ENCODE peak calls at places on chromosomes 3 and 15, in nine cellular contexts. D is HuH-7, Z is NCI-H1092, M is foreskin fibroblast, F is NCI-H2171 treated with DMSO at 0.1 percent for 48 hours, P is AG09309, Y is colonic mucosa, U is progenitor cell of endocrine pancreas, G is fibroblast of lung. X is an unnamed sample.

GRCh38 chr15:101044625-101045235 is 125.6 kb downstream of the LRRK1 start:
- DNase-seq in F (no peak), U (no peak), G (no peak), Y (peak; percentile 8), M (no peak), Z (no peak), P (no peak), D (no peak), X (no peak)

GRCh38 chr3:189238071-189238470 is 66.3 kb downstream of the TPRG1 start:
- DNase-seq in Y (no peak), M (no peak), D (no peak), U (no peak), P (no peak), G (no peak), F (no peak), Z (no peak), X (no peak)

GRCh38 chr15:45594322-45594721 is 7.1 kb downstream of the BLOC1S6 start:
- DNase-seq in G (peak; percentile 40), U (no peak), D (no peak), M (no peak), P (no peak), Y (no peak), Z (no peak), F (no peak), X (no peak)

GRCh38 chr3:195757371-195757770 is 36.6 kb downstream of the MUC20 start:
- DNase-seq in Y (no peak), U (no peak), G (no peak), D (no peak), Z (no peak), M (no peak), P (no peak), F (no peak), X (no peak)

GRCh38 chr15:51874751-51875644 is 45.5 kb downstream of the TMOD3 start:
- DNase-seq in F (peak; percentile 51), P (peak; percentile 88), Y (peak; percentile 49), M (peak; percentile 97), G (peak; percentile 98), Z (no peak), D (no peak), U (no peak), X (peak; percentile 31)

GRCh38 chr3:146165370-146165769 is 4.4 kb upstream of the PLOD2 start:
- DNase-seq in P (peak; percentile 46), M (peak; percentile 50), Y (no peak), Z (no peak), D (no peak), U (no peak), F (no peak), G (peak; percentile 96), X (no peak)

GRCh38 chr15:36632196-36632595 is 52.8 kb downstream of the CDIN1 start:
- DNase-seq in U (no peak), D (no peak), Y (no peak), P (peak; percentile 8), Z (no peak), G (peak; percentile 76), M (peak; percentile 69), F (peak; percentile 63), X (peak; percentile 13)

GRCh38 chr15:77533530-77533929 is 99.2 kb downstream of the LINGO1 start:
- DNase-seq in F (no peak), P (no peak), U (no peak), Z (no peak), G (no peak), D (no peak), Y (no peak), M (no peak), X (no peak)

GRCh38 chr3:138539352-138539751 is 54.7 kb downstream of the CEP70 start:
- DNase-seq in D (no peak), P (no peak), G (no peak), M (no peak), Z (no peak), Y (no peak), U (no peak), F (no peak), X (no peak)

GRCh38 chr3:114093596-114093995 is 37.1 kb downstream of the QTRT2 start:
- DNase-seq in P (peak; percentile 58), G (peak; percentile 85), D (no peak), M (peak; percentile 86), Z (no peak), Y (no peak), F (peak; percentile 32), U (no peak), X (peak; percentile 93)

GRCh38 chr3:108182339-108182738 is 39.9 kb downstream of the IFT57 start:
- DNase-seq in Z (no peak), G (peak; percentile 49), M (peak; percentile 38), F (no peak), P (no peak), D (no peak), Y (no peak), U (no peak), X (no peak)

GRCh38 chr3:159804726-159805410 is 183.8 kb upstream of the IL12A start:
- DNase-seq in D (peak; percentile 34), U (peak; percentile 44), F (peak; percentile 72), Y (peak; percentile 80), M (peak; percentile 91), G (peak; percentile 87), P (no peak), Z (peak; percentile 37), X (peak; percentile 87)

GRCh38 chr15:90234519-90234988 is 545 bp downstream of the GDPGP1 start:
- DNase-seq in F (no peak), G (peak; percentile 19), Z (no peak), U (no peak), P (no peak), M (peak; percentile 31), Y (no peak), D (no peak), X (no peak)

GRCh38 chr3:188239035-188239434 is 85.1 kb downstream of the LPP start:
- DNase-seq in P (no peak), Y (peak; percentile 16), F (no peak), Z (no peak), U (no peak), G (no peak), D (no peak), M (no peak), X (no peak)

GRCh38 chr3:197511130-197511529 is 44.6 kb downstream of the BDH1 start:
- DNase-seq in M (peak; percentile 85), U (no peak), Z (no peak), D (no peak), G (peak; percentile 75), P (no peak), Y (no peak), F (no peak), X (no peak)

GRCh38 chr3:128283429-128283828 is 130.1 kb downstream of the EEFSEC start:
- DNase-seq in D (no peak), U (no peak), F (no peak), G (no peak), Y (no peak), M (no peak), Z (no peak), P (no peak), X (no peak)

GRCh38 chr3:72505539-72506430 is 342.5 kb downstream of the SHQ1 start:
- DNase-seq in U (no peak), Z (no peak), F (peak; percentile 1), G (no peak), M (no peak), P (no peak), D (no peak), Y (no peak), X (no peak)

GRCh38 chr15:59993950-59994401 is 10.1 kb upstream of the FOXB1 start:
- DNase-seq in D (no peak), F (no peak), Z (no peak), G (no peak), Y (no peak), U (peak; percentile 29), M (no peak), P (no peak), X (no peak)

GRCh38 chr3:142976621-142977398 is 13.3 kb upstream of the PAQR9 start:
- DNase-seq in D (no peak), F (no peak), M (peak; percentile 98), Z (no peak), P (peak; percentile 75), G (peak; percentile 96), U (no peak), Y (peak; percentile 45), X (peak; percentile 95)

GRCh38 chr3:152811974-152812760 is 22.8 kb upstream of the P2RY1 start:
- DNase-seq in M (no peak), D (no peak), Y (no peak), U (no peak), Z (no peak), P (no peak), G (no peak), F (no peak), X (no peak)

GRCh38 chr15:84833447-84833846 is 16.3 kb downstream of the ALPK3 start:
- DNase-seq in Z (no peak), Y (no peak), M (peak; percentile 47), D (no peak), G (peak; percentile 52), P (no peak), F (no peak), U (no peak), X (no peak)

GRCh38 chr3:194269610-194270145 is 81.5 kb downstream of the CPN2 start:
- DNase-seq in M (no peak), Z (no peak), P (no peak), U (no peak), Y (peak; percentile 73), D (no peak), G (peak; percentile 85), F (no peak), X (peak; percentile 74)

GRCh38 chr15:31488437-31489204 is 162.0 kb downstream of the KLF13 start:
- DNase-seq in U (peak; percentile 26), Z (peak; percentile 31), G (peak; percentile 84), D (peak; percentile 80), F (peak; percentile 75), M (peak; percentile 94), P (peak; percentile 76), Y (peak; percentile 81), X (peak; percentile 78)

GRCh38 chr15:71242292-71242691 is 127.0 kb downstream of the THSD4 start:
- DNase-seq in F (no peak), M (no peak), Y (no peak), U (no peak), Z (no peak), D (no peak), G (no peak), P (no peak), X (no peak)

GRCh38 chr3:140011086-140011485 is 76.1 kb downstream of the CLSTN2 start:
- DNase-seq in F (no peak), P (no peak), D (no peak), U (no peak), G (no peak), Z (no peak), Y (no peak), M (no peak), X (no peak)

GRCh38 chr3:160564205-160564922 is 1.0 kb downstream of the KPNA4 start:
- DNase-seq in F (peak; percentile 48), U (no peak), G (no peak), D (no peak), Z (no peak), Y (peak; percentile 31), M (peak; percentile 14), P (no peak), X (no peak)